ENCODE peak calls at places on chromosomes 3 and 15, in six cellular contexts. One of them, this sample, is unnamed.

GRCh38 chr3:52347716-52348635 is 31.9 kb downstream of the DNAH1 start:
- DNase-seq in cardiac muscle cell: no peak
- DNase-seq in stimulated activated CD4-positive, alpha-beta T cell treated with anti-CD3 and anti-CD28 coated beads, TNF-alpha, amount 100 ng/mL, for 4 hours: no peak
- DNase-seq in osteocyte: no peak
- DNase-seq in NCI-H774: no peak
- DNase-seq in fibroblast of mammary gland: no peak
- DNase-seq in this sample: no peak

GRCh38 chr3:30512596-30512995 is 93.8 kb upstream of the TGFBR2 start:
- DNase-seq in cardiac muscle cell: no peak
- DNase-seq in stimulated activated CD4-positive, alpha-beta T cell treated with anti-CD3 and anti-CD28 coated beads, TNF-alpha, amount 100 ng/mL, for 4 hours: no peak
- DNase-seq in osteocyte: no peak
- DNase-seq in NCI-H774: no peak
- DNase-seq in fibroblast of mammary gland: no peak
- DNase-seq in this sample: no peak

GRCh38 chr3:100954990-100955389 is 38.2 kb downstream of the ABI3BP start:
- DNase-seq in cardiac muscle cell: no peak
- DNase-seq in stimulated activated CD4-positive, alpha-beta T cell treated with anti-CD3 and anti-CD28 coated beads, TNF-alpha, amount 100 ng/mL, for 4 hours: no peak
- DNase-seq in osteocyte: no peak
- DNase-seq in NCI-H774: no peak
- DNase-seq in fibroblast of mammary gland: peak; percentile 100
- DNase-seq in this sample: no peak

GRCh38 chr15:78077053-78077859 is at the start of gene TBC1D2B:
- DNase-seq in cardiac muscle cell: peak; percentile 79
- DNase-seq in stimulated activated CD4-positive, alpha-beta T cell treated with anti-CD3 and anti-CD28 coated beads, TNF-alpha, amount 100 ng/mL, for 4 hours: peak; percentile 64
- DNase-seq in osteocyte: no peak
- DNase-seq in NCI-H774: peak; percentile 50
- DNase-seq in fibroblast of mammary gland: peak; percentile 51
- DNase-seq in this sample: no peak

GRCh38 chr3:57078366-57079220 is 18.1 kb downstream of the SPATA12 start:
- DNase-seq in cardiac muscle cell: peak; percentile 70
- DNase-seq in stimulated activated CD4-positive, alpha-beta T cell treated with anti-CD3 and anti-CD28 coated beads, TNF-alpha, amount 100 ng/mL, for 4 hours: peak; percentile 12
- DNase-seq in osteocyte: no peak
- DNase-seq in NCI-H774: peak; percentile 1
- DNase-seq in fibroblast of mammary gland: peak; percentile 82
- DNase-seq in this sample: no peak

GRCh38 chr15:40461958-40462357 is 8.8 kb upstream of the CHST14 start:
- DNase-seq in cardiac muscle cell: no peak
- DNase-seq in stimulated activated CD4-positive, alpha-beta T cell treated with anti-CD3 and anti-CD28 coated beads, TNF-alpha, amount 100 ng/mL, for 4 hours: no peak
- DNase-seq in osteocyte: no peak
- DNase-seq in NCI-H774: no peak
- DNase-seq in fibroblast of mammary gland: no peak
- DNase-seq in this sample: no peak

GRCh38 chr15:68812596-68813548 is 7.8 kb downstream of the ANP32A start:
- DNase-seq in cardiac muscle cell: no peak
- DNase-seq in stimulated activated CD4-positive, alpha-beta T cell treated with anti-CD3 and anti-CD28 coated beads, TNF-alpha, amount 100 ng/mL, for 4 hours: no peak
- DNase-seq in osteocyte: no peak
- DNase-seq in NCI-H774: no peak
- DNase-seq in fibroblast of mammary gland: no peak
- DNase-seq in this sample: no peak

GRCh38 chr3:114144909-114145688 is 33.8 kb downstream of the DRD3 start:
- DNase-seq in cardiac muscle cell: no peak
- DNase-seq in stimulated activated CD4-positive, alpha-beta T cell treated with anti-CD3 and anti-CD28 coated beads, TNF-alpha, amount 100 ng/mL, for 4 hours: no peak
- DNase-seq in osteocyte: no peak
- DNase-seq in NCI-H774: no peak
- DNase-seq in fibroblast of mammary gland: peak; percentile 96
- DNase-seq in this sample: no peak

GRCh38 chr3:52310861-52311566 is 5.1 kb upstream of the DNAH1 start:
- DNase-seq in cardiac muscle cell: no peak
- DNase-seq in stimulated activated CD4-positive, alpha-beta T cell treated with anti-CD3 and anti-CD28 coated beads, TNF-alpha, amount 100 ng/mL, for 4 hours: no peak
- DNase-seq in osteocyte: no peak
- DNase-seq in NCI-H774: no peak
- DNase-seq in fibroblast of mammary gland: no peak
- DNase-seq in this sample: no peak

GRCh38 chr15:62085740-62086139 is 19.0 kb downstream of the C2CD4A start:
- DNase-seq in cardiac muscle cell: no peak
- DNase-seq in stimulated activated CD4-positive, alpha-beta T cell treated with anti-CD3 and anti-CD28 coated beads, TNF-alpha, amount 100 ng/mL, for 4 hours: no peak
- DNase-seq in osteocyte: no peak
- DNase-seq in NCI-H774: no peak
- DNase-seq in fibroblast of mammary gland: peak; percentile 17
- DNase-seq in this sample: no peak

GRCh38 chr3:182795383-182795782 is 2.1 kb downstream of the ATP11B start:
- DNase-seq in cardiac muscle cell: no peak
- DNase-seq in stimulated activated CD4-positive, alpha-beta T cell treated with anti-CD3 and anti-CD28 coated beads, TNF-alpha, amount 100 ng/mL, for 4 hours: no peak
- DNase-seq in osteocyte: no peak
- DNase-seq in NCI-H774: no peak
- DNase-seq in fibroblast of mammary gland: peak; percentile 25
- DNase-seq in this sample: no peak

GRCh38 chr3:169085827-169086226 is 577.7 kb downstream of the MECOM start:
- DNase-seq in cardiac muscle cell: no peak
- DNase-seq in stimulated activated CD4-positive, alpha-beta T cell treated with anti-CD3 and anti-CD28 coated beads, TNF-alpha, amount 100 ng/mL, for 4 hours: no peak
- DNase-seq in osteocyte: no peak
- DNase-seq in NCI-H774: no peak
- DNase-seq in fibroblast of mammary gland: peak; percentile 94
- DNase-seq in this sample: no peak

GRCh38 chr3:11146771-11147363 is 7.4 kb upstream of the HRH1 start:
- DNase-seq in cardiac muscle cell: no peak
- DNase-seq in stimulated activated CD4-positive, alpha-beta T cell treated with anti-CD3 and anti-CD28 coated beads, TNF-alpha, amount 100 ng/mL, for 4 hours: no peak
- DNase-seq in osteocyte: no peak
- DNase-seq in NCI-H774: no peak
- DNase-seq in fibroblast of mammary gland: no peak
- DNase-seq in this sample: no peak

GRCh38 chr3:71109241-71109976 is 474.1 kb downstream of the FOXP1 start:
- DNase-seq in cardiac muscle cell: no peak
- DNase-seq in stimulated activated CD4-positive, alpha-beta T cell treated with anti-CD3 and anti-CD28 coated beads, TNF-alpha, amount 100 ng/mL, for 4 hours: no peak
- DNase-seq in osteocyte: no peak
- DNase-seq in NCI-H774: no peak
- DNase-seq in fibroblast of mammary gland: peak; percentile 83
- DNase-seq in this sample: no peak

GRCh38 chr15:92322566-92323355 is 70.9 kb upstream of the ST8SIA2 start:
- DNase-seq in cardiac muscle cell: no peak
- DNase-seq in stimulated activated CD4-positive, alpha-beta T cell treated with anti-CD3 and anti-CD28 coated beads, TNF-alpha, amount 100 ng/mL, for 4 hours: no peak
- DNase-seq in osteocyte: no peak
- DNase-seq in NCI-H774: no peak
- DNase-seq in fibroblast of mammary gland: no peak
- DNase-seq in this sample: no peak

GRCh38 chr3:44962606-44963393 is 13.2 kb downstream of the ZDHHC3 start:
- DNase-seq in cardiac muscle cell: no peak
- DNase-seq in stimulated activated CD4-positive, alpha-beta T cell treated with anti-CD3 and anti-CD28 coated beads, TNF-alpha, amount 100 ng/mL, for 4 hours: no peak
- DNase-seq in osteocyte: no peak
- DNase-seq in NCI-H774: no peak
- DNase-seq in fibroblast of mammary gland: peak; percentile 26
- DNase-seq in this sample: no peak

GRCh38 chr15:67433495-67434099 is 87.3 kb upstream of the C15orf61 start:
- DNase-seq in cardiac muscle cell: peak; percentile 37
- DNase-seq in stimulated activated CD4-positive, alpha-beta T cell treated with anti-CD3 and anti-CD28 coated beads, TNF-alpha, amount 100 ng/mL, for 4 hours: no peak
- DNase-seq in osteocyte: peak; percentile 86
- DNase-seq in NCI-H774: no peak
- DNase-seq in fibroblast of mammary gland: peak; percentile 69
- DNase-seq in this sample: no peak

GRCh38 chr3:80152692-80153091 is 384.9 kb upstream of the ROBO1 start:
- DNase-seq in cardiac muscle cell: no peak
- DNase-seq in stimulated activated CD4-positive, alpha-beta T cell treated with anti-CD3 and anti-CD28 coated beads, TNF-alpha, amount 100 ng/mL, for 4 hours: no peak
- DNase-seq in osteocyte: no peak
- DNase-seq in NCI-H774: no peak
- DNase-seq in fibroblast of mammary gland: no peak
- DNase-seq in this sample: no peak

GRCh38 chr3:72924055-72924454 is 36.2 kb downstream of the GXYLT2 start:
- DNase-seq in cardiac muscle cell: no peak
- DNase-seq in stimulated activated CD4-positive, alpha-beta T cell treated with anti-CD3 and anti-CD28 coated beads, TNF-alpha, amount 100 ng/mL, for 4 hours: no peak
- DNase-seq in osteocyte: no peak
- DNase-seq in NCI-H774: no peak
- DNase-seq in fibroblast of mammary gland: no peak
- DNase-seq in this sample: no peak

GRCh38 chr3:190514163-190515153 is 573 bp downstream of the IL1RAP start:
- DNase-seq in cardiac muscle cell: peak; percentile 53
- DNase-seq in stimulated activated CD4-positive, alpha-beta T cell treated with anti-CD3 and anti-CD28 coated beads, TNF-alpha, amount 100 ng/mL, for 4 hours: no peak
- DNase-seq in osteocyte: no peak
- DNase-seq in NCI-H774: no peak
- DNase-seq in fibroblast of mammary gland: peak; percentile 55
- DNase-seq in this sample: no peak

GRCh38 chr3:29240248-29240647 is 40.6 kb upstream of the RBMS3 start:
- DNase-seq in cardiac muscle cell: no peak
- DNase-seq in stimulated activated CD4-positive, alpha-beta T cell treated with anti-CD3 and anti-CD28 coated beads, TNF-alpha, amount 100 ng/mL, for 4 hours: no peak
- DNase-seq in osteocyte: no peak
- DNase-seq in NCI-H774: no peak
- DNase-seq in fibroblast of mammary gland: peak; percentile 44
- DNase-seq in this sample: no peak

GRCh38 chr15:70761046-70761445 is 2.3 kb downstream of the UACA start:
- DNase-seq in cardiac muscle cell: no peak
- DNase-seq in stimulated activated CD4-positive, alpha-beta T cell treated with anti-CD3 and anti-CD28 coated beads, TNF-alpha, amount 100 ng/mL, for 4 hours: no peak
- DNase-seq in osteocyte: no peak
- DNase-seq in NCI-H774: no peak
- DNase-seq in fibroblast of mammary gland: no peak
- DNase-seq in this sample: no peak

GRCh38 chr3:194575484-194576210 is 57.6 kb downstream of the TMEM44 start:
- DNase-seq in cardiac muscle cell: no peak
- DNase-seq in stimulated activated CD4-positive, alpha-beta T cell treated with anti-CD3 and anti-CD28 coated beads, TNF-alpha, amount 100 ng/mL, for 4 hours: no peak
- DNase-seq in osteocyte: no peak
- DNase-seq in NCI-H774: no peak
- DNase-seq in fibroblast of mammary gland: peak; percentile 96
- DNase-seq in this sample: no peak

GRCh38 chr3:188697127-188697526 is 474.6 kb upstream of the TPRG1 start:
- DNase-seq in cardiac muscle cell: no peak
- DNase-seq in stimulated activated CD4-positive, alpha-beta T cell treated with anti-CD3 and anti-CD28 coated beads, TNF-alpha, amount 100 ng/mL, for 4 hours: no peak
- DNase-seq in osteocyte: no peak
- DNase-seq in NCI-H774: no peak
- DNase-seq in fibroblast of mammary gland: no peak
- DNase-seq in this sample: no peak

GRCh38 chr3:9834520-9835380 is 9.1 kb downstream of the RPUSD3 start:
- DNase-seq in cardiac muscle cell: no peak
- DNase-seq in stimulated activated CD4-positive, alpha-beta T cell treated with anti-CD3 and anti-CD28 coated beads, TNF-alpha, amount 100 ng/mL, for 4 hours: no peak
- DNase-seq in osteocyte: no peak
- DNase-seq in NCI-H774: no peak
- DNase-seq in fibroblast of mammary gland: no peak
- DNase-seq in this sample: no peak

GRCh38 chr3:8499181-8499611 is 2.4 kb upstream of the LMCD1 start:
- DNase-seq in cardiac muscle cell: no peak
- DNase-seq in stimulated activated CD4-positive, alpha-beta T cell treated with anti-CD3 and anti-CD28 coated beads, TNF-alpha, amount 100 ng/mL, for 4 hours: no peak
- DNase-seq in osteocyte: no peak
- DNase-seq in NCI-H774: peak; percentile 54
- DNase-seq in fibroblast of mammary gland: no peak
- DNase-seq in this sample: no peak

GRCh38 chr3:29486087-29486486 is 205.2 kb downstream of the RBMS3 start:
- DNase-seq in cardiac muscle cell: no peak
- DNase-seq in stimulated activated CD4-positive, alpha-beta T cell treated with anti-CD3 and anti-CD28 coated beads, TNF-alpha, amount 100 ng/mL, for 4 hours: no peak
- DNase-seq in osteocyte: no peak
- DNase-seq in NCI-H774: peak; percentile 11
- DNase-seq in fibroblast of mammary gland: peak; percentile 81
- DNase-seq in this sample: no peak

GRCh38 chr3:187713504-187713903 is 11.1 kb upstream of the RTP2 start:
- DNase-seq in cardiac muscle cell: no peak
- DNase-seq in stimulated activated CD4-positive, alpha-beta T cell treated with anti-CD3 and anti-CD28 coated beads, TNF-alpha, amount 100 ng/mL, for 4 hours: no peak
- DNase-seq in osteocyte: no peak
- DNase-seq in NCI-H774: peak; percentile 19
- DNase-seq in fibroblast of mammary gland: peak; percentile 64
- DNase-seq in this sample: no peak

GRCh38 chr3:13112521-13113345 is 39.5 kb upstream of the IQSEC1 start:
- DNase-seq in cardiac muscle cell: no peak
- DNase-seq in stimulated activated CD4-positive, alpha-beta T cell treated with anti-CD3 and anti-CD28 coated beads, TNF-alpha, amount 100 ng/mL, for 4 hours: no peak
- DNase-seq in osteocyte: no peak
- DNase-seq in NCI-H774: no peak
- DNase-seq in fibroblast of mammary gland: no peak
- DNase-seq in this sample: no peak

GRCh38 chr15:100100926-100101325 is 240.8 kb downstream of the ADAMTS17 start:
- DNase-seq in cardiac muscle cell: no peak
- DNase-seq in stimulated activated CD4-positive, alpha-beta T cell treated with anti-CD3 and anti-CD28 coated beads, TNF-alpha, amount 100 ng/mL, for 4 hours: no peak
- DNase-seq in osteocyte: peak; percentile 65
- DNase-seq in NCI-H774: no peak
- DNase-seq in fibroblast of mammary gland: no peak
- DNase-seq in this sample: no peak

GRCh38 chr15:42220216-42220615 is 12.1 kb upstream of the VPS39 start:
- DNase-seq in cardiac muscle cell: no peak
- DNase-seq in stimulated activated CD4-positive, alpha-beta T cell treated with anti-CD3 and anti-CD28 coated beads, TNF-alpha, amount 100 ng/mL, for 4 hours: no peak
- DNase-seq in osteocyte: no peak
- DNase-seq in NCI-H774: peak; percentile 10
- DNase-seq in fibroblast of mammary gland: no peak
- DNase-seq in this sample: no peak

GRCh38 chr3:57855281-57855680 is 99.2 kb downstream of the SLMAP start:
- DNase-seq in cardiac muscle cell: no peak
- DNase-seq in stimulated activated CD4-positive, alpha-beta T cell treated with anti-CD3 and anti-CD28 coated beads, TNF-alpha, amount 100 ng/mL, for 4 hours: no peak
- DNase-seq in osteocyte: no peak
- DNase-seq in NCI-H774: no peak
- DNase-seq in fibroblast of mammary gland: peak; percentile 61
- DNase-seq in this sample: no peak

GRCh38 chr15:47796339-47796738 is 79.0 kb downstream of the SEMA6D start:
- DNase-seq in cardiac muscle cell: peak; percentile 76
- DNase-seq in stimulated activated CD4-positive, alpha-beta T cell treated with anti-CD3 and anti-CD28 coated beads, TNF-alpha, amount 100 ng/mL, for 4 hours: no peak
- DNase-seq in osteocyte: peak; percentile 4
- DNase-seq in NCI-H774: no peak
- DNase-seq in fibroblast of mammary gland: no peak
- DNase-seq in this sample: no peak

GRCh38 chr15:57708047-57708446 is 1.5 kb downstream of the POLR2M start:
- DNase-seq in cardiac muscle cell: no peak
- DNase-seq in stimulated activated CD4-positive, alpha-beta T cell treated with anti-CD3 and anti-CD28 coated beads, TNF-alpha, amount 100 ng/mL, for 4 hours: no peak
- DNase-seq in osteocyte: no peak
- DNase-seq in NCI-H774: no peak
- DNase-seq in fibroblast of mammary gland: peak; percentile 40
- DNase-seq in this sample: no peak